ENCODE peak calls at places on chromosomes 7 and 10, in eight cellular contexts. D is SJSA1; Q is upper lobe of left lung; V is neural progenitor cell; J is right lobe of liver; K is CD4-positive, alpha-beta memory T cell; N is colonic mucosa; H is psoas muscle. M is an unnamed sample. For H3K4me1, the result is how much of the 10 kb centered on the place peaks cover.

GRCh38 chr10:11017575-11018425 is at the start of gene CELF2:
- DNase-seq in N (peak), V (peak), H (peak), D (no peak), K (peak), Q (peak), J (peak), M (peak)

GRCh38 chr10:114504769-114505579 is 100.7 kb upstream of the AFAP1L2 start:
- DNase-seq in H (no peak), J (no peak), Q (peak), N (no peak), V (no peak), K (no peak), D (peak), M (no peak)

GRCh38 chr7:33764752-33765451 is 140.4 kb upstream of the BMPER start:
- DNase-seq in Q (no peak), K (no peak), J (no peak), D (no peak), V (no peak), N (no peak), H (no peak), M (no peak)

GRCh38 chr7:112459645-112460044 is 9.4 kb downstream of the IFRD1 start:
- DNase-seq in D (no peak), V (no peak), Q (no peak), J (no peak), N (no peak), K (no peak), H (no peak), M (no peak)

GRCh38 chr10:113454341-113455061 is 98.4 kb upstream of the HABP2 start:
- DNase-seq in D (peak), V (peak), N (peak), Q (peak), K (no peak), H (peak), J (peak), M (no peak)

GRCh38 chr7:43678315-43678714 is 51.0 kb downstream of the COA1 start:
- DNase-seq in N (no peak), Q (no peak), K (no peak), V (no peak), H (no peak), J (no peak), D (no peak), M (no peak)

GRCh38 chr10:131620904-131621303 is 279.9 kb upstream of the PPP2R2D start:
- DNase-seq in K (no peak), H (no peak), Q (no peak), J (no peak), V (no peak), D (no peak), N (no peak), M (no peak)

GRCh38 chr7:151829707-151830106 is 47.2 kb downstream of the PRKAG2 start:
- DNase-seq in V (no peak), K (no peak), N (no peak), H (no peak), Q (no peak), J (no peak), D (no peak), M (no peak)

GRCh38 chr7:90708841-90709317 is 112.8 kb downstream of the CDK14 start:
- DNase-seq in K (no peak), Q (no peak), N (peak), H (no peak), D (no peak), V (peak), J (no peak), M (no peak)

GRCh38 chr10:5614081-5614721 is 52.2 kb downstream of the ASB13 start:
- DNase-seq in D (no peak), K (no peak), N (no peak), H (no peak), V (no peak), J (no peak), Q (no peak), M (no peak)

GRCh38 chr10:71083457-71083975 is 128.9 kb upstream of the UNC5B start:
- DNase-seq in Q (peak), N (peak), V (no peak), K (no peak), D (no peak), H (no peak), J (no peak), M (no peak)

GRCh38 chr10:88234332-88234731 is 348.8 kb downstream of the RNLS start:
- DNase-seq in D (no peak), V (peak), H (no peak), K (no peak), N (peak), J (no peak), Q (no peak), M (no peak)

GRCh38 chr7:38382627-38383026 is 109.2 kb upstream of the TARP start:
- DNase-seq in D (no peak), Q (no peak), V (no peak), K (no peak), J (no peak), H (no peak), N (no peak), M (no peak)

GRCh38 chr7:70872188-70872587 is 259.8 kb upstream of the GALNT17 start:
- DNase-seq in V (no peak), D (no peak), K (no peak), J (no peak), N (no peak), H (no peak), Q (no peak), M (no peak)

GRCh38 chr10:111081595-111081994 is 4.8 kb downstream of the ADRA2A start:
- DNase-seq in H (no peak), V (no peak), J (no peak), D (no peak), N (no peak), Q (no peak), K (no peak), M (no peak)

GRCh38 chr10:72417971-72418370 is 63.3 kb upstream of the DNAJB12 start:
- DNase-seq in V (peak), H (no peak), D (no peak), K (no peak), Q (no peak), J (no peak), N (no peak), M (no peak)

GRCh38 chr7:154610903-154611302 is 392.0 kb downstream of the PAXIP1 start:
- DNase-seq in J (no peak), D (no peak), Q (no peak), K (no peak), N (no peak), V (no peak), H (no peak), M (no peak)

GRCh38 chr10:14673189-14673947 is 101.3 kb downstream of the FAM107B start:
- DNase-seq in N (no peak), J (no peak), V (no peak), H (no peak), K (no peak), D (no peak), Q (no peak), M (no peak)

GRCh38 chr7:66054063-66054462 is 21.6 kb upstream of the ASL start:
- DNase-seq in Q (no peak), J (no peak), H (no peak), V (no peak), D (no peak), K (no peak), N (no peak), M (no peak)

GRCh38 chr7:16719699-16720098 is 33.9 kb upstream of the TSPAN13 start:
- DNase-seq in V (no peak), H (no peak), Q (no peak), N (no peak), J (no peak), D (no peak), K (no peak), M (no peak)

GRCh38 chr7:24665564-24666294 is 91.5 kb downstream of the GSDME start:
- DNase-seq in D (peak), N (peak), H (no peak), Q (no peak), V (peak), K (peak), J (no peak), M (no peak)

GRCh38 chr10:106044511-106044910 is 1120.0 kb downstream of the SORCS1 start:
- DNase-seq in Q (no peak), J (no peak), V (no peak), H (no peak), D (no peak), K (no peak), N (no peak), M (no peak)

GRCh38 chr7:106258789-106259188 is 26.0 kb downstream of the NAMPT start:
- DNase-seq in K (no peak), V (no peak), Q (no peak), D (no peak), J (no peak), H (no peak), N (no peak), M (no peak)

GRCh38 chr7:14739496-14740185 is 162.9 kb downstream of the DGKB start:
- DNase-seq in N (no peak), Q (no peak), V (no peak), D (no peak), H (no peak), J (no peak), K (no peak), M (no peak)

GRCh38 chr10:49751636-49752510 is 10.2 kb downstream of the OGDHL start:
- DNase-seq in K (no peak), D (no peak), J (no peak), V (no peak), Q (no peak), H (no peak), N (no peak), M (no peak)

GRCh38 chr10:30215131-30215530 is 133.9 kb downstream of the MTPAP start:
- DNase-seq in J (no peak), N (no peak), K (no peak), V (no peak), D (no peak), Q (no peak), H (no peak), M (no peak)

DNA sequence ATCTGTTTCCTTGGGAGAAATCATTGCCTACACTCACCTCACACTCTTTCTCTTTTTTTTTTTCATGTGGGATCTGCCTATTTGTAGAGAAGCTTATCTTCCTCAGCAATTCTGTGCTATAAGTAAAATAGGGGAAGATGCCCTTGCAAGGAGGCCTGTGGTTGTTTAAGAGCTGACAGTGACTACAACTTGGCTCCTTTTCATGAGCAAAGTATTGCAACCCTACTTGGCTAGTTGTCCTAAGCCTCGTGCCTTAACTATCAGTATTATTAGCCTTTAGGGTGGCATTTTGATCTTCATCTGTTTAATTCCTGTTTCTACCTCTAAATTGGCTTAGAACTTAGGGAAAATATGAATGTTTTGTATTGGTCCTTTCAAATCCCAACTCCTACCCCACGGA is 56.1 kb downstream of the SLC16A12 start:
- DNase-seq in K (no peak), Q (no peak), J (no peak), D (no peak), V (no peak), N (no peak), H (no peak), M (no peak)
- H3K4me1 ChIP-seq in K (under half), Q (under half), J (under half), D (half or more), V (under half), N (under half), H (under half), M (under half)

GRCh38 chr10:86535057-86535882 is 13.7 kb upstream of the WAPL start:
- DNase-seq in J (peak), N (peak), V (peak), D (no peak), K (peak), H (peak), Q (peak), M (no peak)
- H3K27ac ChIP-seq in J (peak), N (peak), V (no peak), D (no peak), K (peak), H (peak), Q (peak), M (no peak)

DNA sequence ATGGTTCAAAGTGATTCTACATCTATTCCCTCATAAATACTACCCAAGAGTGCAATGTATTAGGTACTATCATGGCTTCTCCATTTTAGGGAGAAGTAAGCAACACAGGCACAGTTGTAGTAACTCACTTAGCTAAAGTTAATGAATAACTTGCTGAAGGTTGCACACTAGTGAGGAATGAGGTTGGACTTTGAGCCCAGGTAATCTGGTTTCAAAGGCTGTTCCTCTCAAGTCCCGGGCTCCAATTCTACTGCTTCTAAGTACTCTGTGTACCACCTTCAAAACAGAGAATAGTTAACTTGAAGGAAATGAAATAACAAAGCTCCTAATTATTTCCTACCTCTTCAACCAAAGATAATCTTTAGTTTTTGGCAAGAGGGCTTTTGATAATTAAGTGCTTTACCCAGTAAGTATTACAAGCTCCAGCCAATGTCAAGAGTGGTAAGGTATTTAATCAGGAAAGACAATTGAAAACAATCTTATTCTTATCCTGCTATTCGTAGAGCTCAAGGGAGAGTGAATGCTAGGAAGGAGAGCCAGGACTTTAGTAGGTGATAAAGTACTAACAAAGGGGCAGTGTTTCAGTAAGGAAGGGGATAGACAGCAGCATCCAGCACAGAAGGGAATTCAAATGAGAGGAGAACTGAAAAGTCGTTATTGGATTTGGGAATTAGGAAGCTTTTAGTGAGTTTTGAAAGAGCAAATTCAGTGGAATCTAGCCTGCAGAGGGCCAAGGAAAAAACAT is 158.2 kb upstream of the PTPRZ1 start:
- DNase-seq in H (no peak), Q (no peak), V (peak), K (no peak), D (no peak), N (peak), J (no peak), M (no peak)
- H3K4me3 ChIP-seq in H (no peak), Q (no peak), V (no peak), K (no peak), D (no peak), N (no peak), J (no peak), M (no peak)

GRCh38 chr7:30911561-30911969 is at the start of gene AQP1:
- DNase-seq in K (no peak), Q (peak), D (no peak), H (peak), J (peak), N (peak), V (peak), M (no peak)

GRCh38 chr7:30912454-30912985 is 867 bp downstream of the AQP1 start:
- DNase-seq in K (no peak), D (no peak), Q (no peak), N (no peak), V (no peak), J (no peak), H (no peak), M (no peak)

GRCh38 chr7:30912021-30912420 is 368 bp downstream of the AQP1 start:
- DNase-seq in D (no peak), H (no peak), Q (no peak), K (no peak), J (no peak), V (no peak), N (no peak), M (no peak)

GRCh38 chr7:30913821-30914515 is 2.3 kb downstream of the AQP1 start:
- DNase-seq in H (no peak), Q (no peak), V (no peak), J (no peak), N (peak), D (no peak), K (no peak), M (no peak)

DNA sequence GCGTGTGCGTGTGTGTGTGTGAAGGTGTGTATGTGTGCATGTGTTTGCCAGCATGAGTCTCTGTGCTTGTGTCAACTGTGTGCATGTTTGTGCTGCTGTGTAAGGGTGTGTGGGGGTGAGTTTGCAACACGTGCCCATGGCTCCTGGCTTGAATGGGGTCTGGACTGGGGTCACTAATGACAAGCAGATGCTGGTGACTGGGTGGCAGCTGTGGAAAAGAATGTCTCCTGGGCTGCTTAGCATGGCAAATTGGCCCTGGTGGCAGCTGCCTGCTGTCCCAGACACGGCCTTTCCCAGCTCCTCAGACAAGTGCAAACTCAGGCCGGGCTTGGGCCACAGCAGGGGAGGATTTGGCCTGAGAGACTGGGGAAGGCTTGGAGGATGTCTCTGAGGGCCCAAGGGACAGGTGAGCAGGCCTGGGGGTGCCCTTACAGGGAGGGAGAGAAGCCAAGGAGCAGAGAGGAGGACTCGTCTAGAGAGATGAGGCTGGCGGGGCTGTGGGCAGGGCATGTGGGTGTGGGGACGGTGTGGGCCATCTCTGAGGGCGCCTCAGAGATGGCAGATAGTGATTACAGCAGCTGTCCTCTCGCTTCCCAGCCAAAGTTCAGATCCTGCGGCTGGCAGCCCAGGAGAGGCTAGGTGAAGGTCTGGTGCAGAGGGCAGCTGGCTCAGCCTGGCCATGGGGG is 1.5 kb downstream of the AQP1 start:
- DNase-seq in V (no peak), D (no peak), K (no peak), N (peak), H (no peak), J (no peak), Q (no peak), M (no peak)
- H3K4me1 ChIP-seq in V (under half), D (under half), K (under half), N (under half), H (under half), J (under half), Q (half or more), M (under half)

GRCh38 chr10:101000602-101000991 is 989 bp downstream of the LZTS2 start:
- DNase-seq in D (no peak), J (no peak), Q (no peak), K (no peak), V (no peak), H (peak), N (no peak), M (no peak)
- H3K27ac ChIP-seq in D (peak), J (peak), Q (peak), K (no peak), V (no peak), H (peak), N (peak), M (no peak)

DNA sequence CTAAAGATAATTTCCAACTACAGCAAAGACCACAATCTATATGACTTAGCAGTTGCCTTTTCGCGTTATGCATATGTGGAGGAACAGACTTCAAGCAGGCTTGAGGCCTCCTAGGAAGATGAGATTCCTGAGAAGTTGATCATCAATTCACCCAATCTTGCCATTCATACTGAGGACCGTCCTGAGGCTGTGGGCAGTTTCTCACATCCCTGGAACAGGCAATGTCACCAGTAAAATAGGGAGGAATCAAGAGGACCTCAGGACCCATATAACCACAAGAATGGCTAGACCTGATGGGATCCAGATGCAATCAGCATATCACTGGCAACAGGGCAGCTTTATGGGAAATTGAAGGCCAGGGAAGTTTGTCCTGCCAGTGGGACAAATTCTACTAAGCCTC is 17.3 kb downstream of the KDM7A start:
- DNase-seq in H (no peak), V (no peak), J (no peak), Q (no peak), N (no peak), K (no peak), D (no peak), M (no peak)
- H3K4me3 ChIP-seq in H (no peak), V (no peak), J (no peak), Q (no peak), N (no peak), K (no peak), D (no peak), M (no peak)

GRCh38 chr10:129952771-129953489 is 11.1 kb downstream of the EBF3 start:
- DNase-seq in H (no peak), Q (no peak), K (no peak), V (peak), J (no peak), N (no peak), D (no peak), M (no peak)
- H3K4me1 ChIP-seq in H (half or more), Q (under half), K (under half), V (under half), J (under half), N (under half), D (under half), M (under half)

DNA sequence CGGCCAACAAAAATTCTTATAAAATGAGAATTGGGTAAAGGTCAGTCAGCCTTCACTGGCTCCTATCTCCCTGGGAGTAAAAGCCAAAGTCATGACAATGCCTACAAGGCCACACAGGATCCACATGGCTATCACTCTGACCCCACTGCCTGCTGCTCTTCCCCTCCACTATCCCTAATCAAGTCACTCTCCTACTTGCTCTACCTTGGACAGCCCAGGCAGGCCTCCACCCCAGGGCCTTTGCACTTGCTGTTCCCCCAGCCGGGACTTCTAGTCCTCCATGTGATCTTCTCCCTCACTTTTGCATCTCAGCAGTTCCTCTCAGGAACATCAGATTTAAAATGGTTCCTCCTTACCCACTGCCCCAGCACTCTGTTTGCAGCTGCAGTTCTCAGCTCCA is 50.6 kb downstream of the PRR15 start:
- DNase-seq in V (no peak), N (no peak), K (no peak), H (no peak), J (no peak), Q (no peak), D (no peak), M (no peak)
- H3K27ac ChIP-seq in V (no peak), N (no peak), K (no peak), H (no peak), J (no peak), Q (no peak), D (no peak), M (no peak)

M was measured in effector memory CD4-positive, alpha-beta T cell.